ENCODE peak calls at places on chromosomes 5 and 9, in six cellular contexts. N is GM12865, B is AG09319, W is HL-60, D is Caco-2, P is left ventricle myocardium inferior. V is an unnamed sample.

GRCh38 chr5:174281855-174282254 is 236.3 kb downstream of the NSG2 start:
- DNase-seq in B (no peak), P (no peak), D (no peak), N (peak; percentile 27), W (no peak), V (no peak)

GRCh38 chr9:91036826-91037510 is 235.3 kb downstream of the SYK start:
- DNase-seq in W (peak; percentile 84), N (peak; percentile 48), P (peak; percentile 75), D (peak; percentile 77), B (peak; percentile 63), V (peak; percentile 35)

GRCh38 chr5:14757853-14758252 is 93.3 kb downstream of the OTULIN start:
- DNase-seq in N (no peak), W (peak; percentile 20), P (no peak), D (no peak), B (no peak), V (no peak)

GRCh38 chr5:110753620-110754019 is 14.8 kb downstream of the SLC25A46 start:
- DNase-seq in W (no peak), D (no peak), P (no peak), N (peak; percentile 9), B (no peak), V (no peak)

GRCh38 chr5:90518666-90519065 is 10.7 kb downstream of the LYSMD3 start:
- DNase-seq in B (no peak), W (no peak), N (no peak), P (no peak), D (no peak), V (no peak)

GRCh38 chr5:126851441-126852103 is 74.6 kb downstream of the LMNB1 start:
- DNase-seq in D (no peak), N (no peak), W (no peak), B (no peak), P (no peak), V (no peak)

GRCh38 chr9:100411472-100412270 is 15.3 kb upstream of the MSANTD3 start:
- DNase-seq in W (peak; percentile 94), D (peak; percentile 91), B (peak; percentile 57), N (peak; percentile 93), P (peak; percentile 87), V (peak; percentile 89)

GRCh38 chr5:172841-173251 is 18.4 kb upstream of the LRRC14B start:
- DNase-seq in B (no peak), N (no peak), P (no peak), D (no peak), W (no peak), V (no peak)

GRCh38 chr9:84169240-84169639 is 171.3 kb downstream of the SLC28A3 start:
- DNase-seq in P (no peak), B (no peak), N (no peak), D (no peak), W (no peak), V (no peak)

GRCh38 chr9:3205421-3206095 is 320.2 kb downstream of the RFX3 start:
- DNase-seq in N (no peak), D (no peak), W (no peak), P (no peak), B (no peak), V (no peak)

GRCh38 chr5:90898330-90899013 is 339.9 kb downstream of the ADGRV1 start:
- DNase-seq in D (no peak), B (no peak), P (no peak), N (no peak), W (no peak), V (no peak)

GRCh38 chr9:18393340-18394130 is 80.4 kb upstream of the ADAMTSL1 start:
- DNase-seq in D (no peak), B (peak; percentile 74), N (no peak), W (no peak), P (no peak), V (no peak)

GRCh38 chr9:20728493-20729220 is 44.6 kb downstream of the FOCAD start:
- DNase-seq in B (no peak), P (no peak), W (no peak), N (no peak), D (no peak), V (no peak)

GRCh38 chr5:94366811-94367210 is 251.6 kb downstream of the KIAA0825 start:
- DNase-seq in N (no peak), B (no peak), D (no peak), W (no peak), P (no peak), V (no peak)

GRCh38 chr9:18043978-18044377 is 430.0 kb upstream of the ADAMTSL1 start:
- DNase-seq in B (no peak), D (no peak), P (no peak), W (no peak), N (no peak), V (no peak)

GRCh38 chr5:154189256-154189818 is 1.2 kb upstream of the GALNT10 start:
- DNase-seq in D (no peak), P (peak; percentile 18), W (no peak), N (no peak), B (no peak), V (peak; percentile 40)

GRCh38 chr5:24444439-24444838 is 200.3 kb downstream of the CDH10 start:
- DNase-seq in P (no peak), W (no peak), B (no peak), D (no peak), N (no peak), V (no peak)

GRCh38 chr9:214488-215448 is at the start of gene DOCK8:
- DNase-seq in B (peak; percentile 1), D (peak; percentile 89), P (peak; percentile 68), N (peak; percentile 91), W (peak; percentile 93), V (peak; percentile 86)
- TF ChIP-seq CTCF in B (no peak), D (peak; percentile 39), P (peak; percentile 46), N (peak; percentile 66), W (peak; percentile 23), V (peak; percentile 80)

GRCh38 chr5:180290568-180291233 is 1.2 kb downstream of the MAPK9 start:
- DNase-seq in D (no peak), N (no peak), B (no peak), W (no peak), P (no peak), V (no peak)

GRCh38 chr5:180287868-180288267 is 4.0 kb downstream of the MAPK9 start:
- DNase-seq in D (peak; percentile 55), N (no peak), W (no peak), P (no peak), B (no peak), V (no peak)

GRCh38 chr5:180289966-180290365 is 1.9 kb downstream of the MAPK9 start:
- DNase-seq in B (no peak), W (no peak), D (no peak), P (no peak), N (no peak), V (no peak)

GRCh38 chr5:180291234-180291940 is 496 bp downstream of the MAPK9 start:
- DNase-seq in B (no peak), D (peak; percentile 55), N (peak; percentile 34), P (no peak), W (peak; percentile 12), V (no peak)

GRCh38 chr5:180289433-180289832 is 2.5 kb downstream of the MAPK9 start:
- DNase-seq in B (no peak), W (no peak), D (no peak), N (no peak), P (no peak), V (no peak)
- TF ChIP-seq CTCF in B (no peak), W (no peak), D (no peak), N (no peak), P (no peak), V (no peak)

DNA sequence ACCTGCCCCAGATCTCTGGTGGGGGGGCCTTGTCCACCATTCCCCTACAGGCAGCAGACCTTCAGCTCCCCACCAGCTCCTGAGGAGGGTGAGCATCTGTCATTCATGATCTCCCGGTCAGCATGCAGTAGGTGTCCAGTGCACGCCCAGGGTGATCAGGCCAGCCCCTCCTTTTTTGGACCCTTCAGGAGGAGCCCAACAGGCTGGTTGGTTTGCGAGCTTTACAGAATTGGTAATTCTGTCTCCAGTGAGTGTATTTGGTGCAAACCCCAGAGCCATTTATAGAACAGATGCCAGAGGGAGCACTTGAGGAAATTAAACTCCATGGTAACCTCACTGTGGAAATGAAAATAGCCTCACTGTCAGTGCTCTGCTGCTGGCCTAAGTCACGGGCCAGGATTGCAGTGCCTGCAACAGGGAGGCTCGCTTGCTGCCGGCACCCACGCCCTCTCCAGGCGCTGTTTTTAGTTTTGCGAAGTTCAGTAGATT is 23.4 kb downstream of the WNK2 start:
- DNase-seq in B (peak; percentile 19), P (peak; percentile 64), W (no peak), D (no peak), N (no peak), V (no peak)
- TF ChIP-seq CTCF in B (peak; percentile 5), P (no peak), W (no peak), D (no peak), N (no peak), V (no peak)

GRCh38 chr5:112581811-112582320 is 155.8 kb upstream of the APC start:
- DNase-seq in B (no peak), W (no peak), N (no peak), P (no peak), D (no peak), V (no peak)
- TF ChIP-seq CTCF in B (no peak), W (no peak), N (no peak), P (no peak), D (no peak), V (no peak)

GRCh38 chr5:122154491-122154890 is 25.1 kb downstream of the ZNF474 start:
- DNase-seq in P (no peak), B (no peak), W (no peak), N (no peak), D (no peak), V (no peak)

GRCh38 chr5:122156724-122157325 is 27.5 kb downstream of the ZNF474 start:
- DNase-seq in B (no peak), W (no peak), N (peak; percentile 9), D (peak; percentile 14), P (no peak), V (peak; percentile 18)

GRCh38 chr5:122153774-122154173 is 24.4 kb downstream of the ZNF474 start:
- DNase-seq in B (no peak), W (no peak), D (no peak), P (no peak), N (no peak), V (no peak)

GRCh38 chr5:122153230-122153629 is 23.9 kb downstream of the ZNF474 start:
- DNase-seq in B (no peak), P (no peak), W (no peak), D (no peak), N (no peak), V (no peak)

GRCh38 chr5:122154910-122155309 is 25.6 kb downstream of the ZNF474 start:
- DNase-seq in D (no peak), B (no peak), N (no peak), W (no peak), P (no peak), V (no peak)
- TF ChIP-seq CTCF in D (no peak), B (no peak), N (no peak), W (no peak), P (no peak), V (no peak)

DNA sequence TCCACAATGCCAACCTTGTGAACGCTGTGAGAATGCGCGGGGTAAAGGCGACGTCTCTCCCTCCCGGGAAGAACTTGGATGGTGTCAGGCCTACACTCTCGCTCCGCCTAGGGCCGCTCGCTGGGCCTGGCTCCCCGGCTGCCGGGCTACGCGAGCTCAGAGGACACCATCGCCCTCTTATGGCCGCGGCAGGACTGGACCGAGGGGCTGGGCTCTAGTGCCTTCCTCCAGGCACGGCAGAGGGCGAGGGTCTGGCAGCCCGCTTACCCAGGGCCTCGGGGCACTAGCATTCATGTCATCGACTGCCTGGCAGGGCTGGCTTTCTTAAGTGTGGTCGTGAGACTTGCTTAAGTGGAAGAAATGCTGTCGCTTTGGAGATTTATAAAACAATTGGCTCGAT is 1.2 kb upstream of the EXOSC2 start:
- DNase-seq in D (peak; percentile 29), B (no peak), W (no peak), P (no peak), N (no peak), V (peak; percentile 7)
- TF ChIP-seq CTCF in D (no peak), B (no peak), W (no peak), P (peak; percentile 25), N (no peak), V (peak; percentile 10)